ENCODE peak calls at places on chromosomes 1 and 21, in seven cellular contexts. G, V, N, O, T, M and F are unnamed samples.
A peak's percentile ranks its signal among the peaks of the same experiment; 100 is the strongest.

GRCh38 chr1:9349331-9349851 is 56.7 kb downstream of the SPSB1 start:
- DNase-seq in G (no peak), V (no peak), N (no peak), O (no peak), T (no peak), M (peak; percentile 47), F (peak; percentile 94)

GRCh38 chr1:10599194-10599861 is 124.6 kb downstream of the PEX14 start:
- DNase-seq in G (no peak), V (no peak), N (no peak), O (no peak), T (peak; percentile 78), M (peak; percentile 70), F (peak; percentile 42)

GRCh38 chr1:15459771-15460719 is 3.5 kb downstream of the CELA2A start:
- DNase-seq in G (no peak), V (no peak), N (no peak), O (no peak), T (no peak), M (no peak), F (no peak)

GRCh38 chr1:186188004-186188539 is 187.0 kb downstream of the TPR start:
- DNase-seq in G (no peak), V (no peak), N (no peak), O (no peak), T (peak; percentile 72), M (peak; percentile 62), F (peak; percentile 52)

GRCh38 chr1:228783415-228784045 is 48.3 kb downstream of the RHOU start:
- DNase-seq in G (no peak), V (no peak), N (no peak), O (no peak), T (no peak), M (no peak), F (no peak)

GRCh38 chr1:51520700-51521248 is 1.7 kb upstream of the EPS15 start:
- DNase-seq in G (no peak), V (no peak), N (no peak), O (no peak), T (no peak), M (no peak), F (no peak)

GRCh38 chr1:171995573-171995972 is 154.3 kb downstream of the DNM3 start:
- DNase-seq in G (no peak), V (no peak), N (no peak), O (no peak), T (no peak), M (no peak), F (no peak)

GRCh38 chr1:226662704-226663326 is 76.3 kb downstream of the ITPKB start:
- DNase-seq in G (peak; percentile 87), V (peak; percentile 78), N (peak; percentile 75), O (peak; percentile 79), T (peak; percentile 95), M (peak; percentile 97), F (peak; percentile 96)

GRCh38 chr1:160095382-160096105 is 2.9 kb downstream of the IGSF8 start:
- DNase-seq in G (no peak), V (peak; percentile 92), N (no peak), O (no peak), T (no peak), M (no peak), F (no peak)

GRCh38 chr21:38930065-38930464 is 124.3 kb downstream of the ETS2 start:
- DNase-seq in G (no peak), V (no peak), N (no peak), O (no peak), T (no peak), M (no peak), F (peak; percentile 56)

GRCh38 chr1:67945733-67946374 is 104.6 kb downstream of the DIRAS3 start:
- DNase-seq in G (no peak), V (no peak), N (no peak), O (peak; percentile 45), T (no peak), M (no peak), F (peak; percentile 29)

GRCh38 chr1:14328687-14329086 is 269.8 kb upstream of the KAZN start:
- DNase-seq in G (no peak), V (no peak), N (no peak), O (no peak), T (peak; percentile 22), M (no peak), F (no peak)

GRCh38 chr1:207407655-207408256 is 46.4 kb upstream of the CR2 start:
- DNase-seq in G (no peak), V (no peak), N (no peak), O (no peak), T (peak; percentile 39), M (peak; percentile 28), F (peak; percentile 71)

GRCh38 chr21:26846036-26846931 is 1.1 kb upstream of the ADAMTS1 start:
- DNase-seq in G (peak; percentile 79), V (peak; percentile 81), N (no peak), O (peak; percentile 94), T (peak; percentile 85), M (peak; percentile 86), F (peak; percentile 85)

GRCh38 chr1:180155202-180155682 is 573 bp downstream of the QSOX1 start:
- DNase-seq in G (peak; percentile 49), V (no peak), N (no peak), O (no peak), T (peak; percentile 15), M (no peak), F (no peak)

GRCh38 chr1:82110366-82111254 is 309.9 kb downstream of the ADGRL2 start:
- DNase-seq in G (no peak), V (no peak), N (no peak), O (no peak), T (peak; percentile 26), M (peak; percentile 66), F (no peak)

DNA sequence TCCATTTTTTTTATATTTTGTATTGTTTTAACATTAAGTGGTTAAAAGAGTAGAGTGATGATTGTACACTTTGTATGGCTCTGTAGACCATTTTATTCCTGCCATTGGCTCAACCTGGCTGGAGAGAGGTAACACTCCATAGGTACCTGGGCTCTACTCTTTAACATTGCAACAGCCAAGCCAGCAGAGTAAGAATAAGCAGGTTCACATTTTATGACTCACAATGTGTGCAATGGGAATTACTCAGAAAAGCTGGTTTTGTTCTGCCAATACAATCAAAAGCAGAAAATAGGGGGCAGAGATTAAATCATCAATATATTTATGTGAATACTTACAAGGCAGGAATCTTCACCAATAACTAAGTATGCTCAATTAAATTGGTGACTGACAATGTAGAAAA is 1324.0 kb downstream of the AMY1C start:
- DNase-seq in G (no peak), V (no peak), N (no peak), O (no peak), T (no peak), M (no peak), F (no peak)
- TF ChIP-seq CTCF in G (no peak), V (no peak), N (no peak), O (no peak), T (no peak), M (no peak), F (no peak)

GRCh38 chr1:96536576-96536975 is 185.0 kb upstream of the PTBP2 start:
- DNase-seq in G (no peak), V (no peak), N (no peak), O (no peak), T (peak; percentile 54), M (peak; percentile 45), F (peak; percentile 4)

GRCh38 chr1:96541491-96541890 is 180.1 kb upstream of the PTBP2 start:
- DNase-seq in G (no peak), V (no peak), N (no peak), O (no peak), T (no peak), M (no peak), F (no peak)

GRCh38 chr1:96538001-96538649 is 183.5 kb upstream of the PTBP2 start:
- DNase-seq in G (no peak), V (peak; percentile 57), N (no peak), O (peak; percentile 28), T (peak; percentile 79), M (peak; percentile 80), F (peak; percentile 64)

GRCh38 chr1:96533820-96534219 is 187.8 kb upstream of the PTBP2 start:
- DNase-seq in G (no peak), V (no peak), N (no peak), O (no peak), T (no peak), M (peak; percentile 14), F (no peak)

DNA sequence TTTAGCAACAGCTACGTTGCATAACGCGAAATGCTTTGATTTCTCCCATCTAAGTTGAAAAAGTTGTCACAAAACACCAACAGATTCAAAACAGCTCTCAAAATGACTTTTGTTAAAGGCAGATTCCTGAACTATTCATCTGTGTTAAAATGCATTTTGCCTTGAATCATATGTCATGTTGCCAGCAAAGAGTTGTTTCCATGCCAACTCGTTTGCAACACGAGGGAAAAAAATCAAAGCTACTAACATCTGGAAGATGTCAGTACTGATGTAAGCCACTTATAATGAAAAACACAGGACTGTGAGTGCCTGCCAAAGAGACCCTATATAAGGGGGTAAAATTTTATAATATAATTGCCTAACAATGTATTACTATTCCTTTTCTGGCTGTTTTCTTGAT is 182.7 kb upstream of the PTBP2 start:
- DNase-seq in G (no peak), V (no peak), N (no peak), O (peak; percentile 41), T (peak; percentile 99), M (peak; percentile 99), F (peak; percentile 91)
- H3K4me3 ChIP-seq in G (no peak overlapping the region), V (no peak overlapping the region), N (no peak overlapping the region), O (no peak overlapping the region), T (no peak overlapping the region), M (no peak overlapping the region), F (no peak overlapping the region)

DNA sequence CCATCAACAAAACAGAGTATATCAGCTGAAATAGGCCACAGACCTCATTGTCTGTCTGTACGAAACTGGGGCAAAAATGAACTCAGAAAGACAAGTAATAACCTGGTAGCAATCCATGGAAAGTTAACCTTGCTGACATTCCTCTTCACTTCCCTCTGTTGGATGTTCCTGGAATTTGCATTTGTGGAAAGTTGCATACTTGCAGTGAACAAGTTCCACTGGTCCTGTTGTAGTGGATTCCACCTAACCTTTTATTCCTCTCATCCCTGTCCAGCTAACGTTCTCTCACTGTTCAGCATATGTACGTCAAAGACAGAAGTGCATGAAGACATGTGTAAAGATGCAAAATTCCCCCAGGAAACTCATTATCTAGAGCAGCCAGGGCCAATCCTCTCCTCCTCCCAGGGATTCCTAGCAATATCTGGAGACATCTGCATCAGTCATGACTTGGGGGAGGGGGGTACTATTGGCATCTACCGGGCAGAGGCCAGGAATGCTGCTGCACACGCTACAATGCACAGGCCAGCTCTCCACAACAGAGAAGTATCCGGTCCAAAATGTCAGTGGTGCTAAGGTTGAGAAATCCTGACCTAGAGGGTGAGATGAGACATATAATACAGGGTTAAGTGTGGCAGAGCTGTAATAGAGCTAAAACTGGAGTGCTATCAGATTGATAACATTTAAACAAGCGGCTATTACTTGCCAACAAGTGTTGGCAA is 8.2 kb downstream of the LPAR3 start:
- DNase-seq in G (no peak), V (no peak), N (no peak), O (no peak), T (peak; percentile 25), M (peak; percentile 34), F (peak; percentile 7)
- TF ChIP-seq CTCF in G (no peak), V (no peak), N (no peak), O (no peak), T (peak; percentile 31), M (peak; percentile 2), F (peak; percentile 12)

DNA sequence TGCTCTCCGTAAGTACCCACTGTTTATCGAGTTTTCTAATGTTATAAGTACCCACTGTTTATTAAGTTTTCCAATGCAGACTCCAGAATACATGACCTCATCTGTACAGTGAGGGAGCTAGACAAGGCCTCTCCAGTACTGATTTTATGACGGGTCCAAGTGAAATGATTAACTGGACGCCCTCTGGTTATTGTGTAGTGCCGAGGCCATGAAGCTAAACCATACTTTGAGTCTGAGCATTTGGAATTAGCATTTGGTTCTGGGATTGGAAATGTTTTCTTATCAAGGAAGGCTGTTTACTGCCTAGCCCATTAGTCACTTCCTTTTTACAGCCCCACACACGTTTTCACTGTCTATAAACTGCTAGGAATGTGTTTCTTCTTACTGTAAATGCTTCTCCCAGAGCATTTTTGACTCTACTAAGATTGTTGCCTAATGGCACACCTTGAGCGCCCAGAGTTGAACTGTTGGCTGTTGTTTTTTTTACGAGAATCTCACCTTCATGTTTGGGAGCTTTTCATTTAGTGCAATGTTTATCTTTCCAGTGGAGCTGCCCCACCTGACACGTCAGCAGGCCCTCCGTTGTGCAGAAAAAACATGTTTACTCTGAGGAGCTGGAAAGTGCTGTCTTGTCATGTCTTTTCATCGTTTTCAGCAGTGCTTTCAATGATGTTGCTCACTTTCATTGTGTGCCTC is 26.9 kb downstream of the SPATA46 start:
- DNase-seq in G (no peak), V (no peak), N (no peak), O (no peak), T (peak; percentile 78), M (peak; percentile 17), F (peak; percentile 96)
- H3K4me3 ChIP-seq in G (no peak overlapping the region), V (no peak overlapping the region), N (no peak overlapping the region), O (no peak overlapping the region), T (no peak overlapping the region), M (no peak overlapping the region), F (no peak overlapping the region)